ENCODE peak calls at places on chromosomes 11 and 22, in six cellular contexts. One of them, this sample, is unnamed.

GRCh38 chr22:35746946-35747703 is 29.5 kb downstream of the APOL5 start:
- DNase-seq in neuronal stem cell: no peak
- DNase-seq in A549: no peak
- DNase-seq in HCT116: no peak
- DNase-seq in H1: no peak
- DNase-seq in A673: no peak
- DNase-seq in this sample: no peak

GRCh38 chr11:61162092-61162935 is 1.1 kb upstream of the VPS37C start:
- DNase-seq in neuronal stem cell: no peak
- DNase-seq in A549: peak; percentile 20
- DNase-seq in HCT116: peak; percentile 82
- DNase-seq in H1: no peak
- DNase-seq in A673: peak; percentile 65
- DNase-seq in this sample: no peak

GRCh38 chr22:25393121-25393805 is 171.2 kb upstream of the GRK3 start:
- DNase-seq in neuronal stem cell: no peak
- DNase-seq in A549: no peak
- DNase-seq in HCT116: no peak
- DNase-seq in H1: peak; percentile 45
- DNase-seq in A673: no peak
- DNase-seq in this sample: no peak

GRCh38 chr22:48926663-48927062 is 901.0 kb downstream of the BRD1 start:
- DNase-seq in neuronal stem cell: no peak
- DNase-seq in A549: no peak
- DNase-seq in HCT116: no peak
- DNase-seq in H1: peak; percentile 31
- DNase-seq in A673: no peak
- DNase-seq in this sample: peak; percentile 41

GRCh38 chr11:36012410-36012809 is 68.5 kb downstream of the LDLRAD3 start:
- DNase-seq in neuronal stem cell: no peak
- DNase-seq in A549: no peak
- DNase-seq in HCT116: no peak
- DNase-seq in H1: no peak
- DNase-seq in A673: no peak
- DNase-seq in this sample: no peak

GRCh38 chr11:68354181-68354872 is 41.9 kb downstream of the LRP5 start:
- DNase-seq in neuronal stem cell: no peak
- DNase-seq in A549: peak; percentile 98
- DNase-seq in HCT116: peak; percentile 80
- DNase-seq in H1: no peak
- DNase-seq in A673: peak; percentile 45
- DNase-seq in this sample: no peak

GRCh38 chr22:22342697-22343602 is 98.4 kb downstream of the VPREB1 start:
- DNase-seq in neuronal stem cell: peak; percentile 57
- DNase-seq in A549: peak; percentile 43
- DNase-seq in HCT116: peak; percentile 77
- DNase-seq in H1: peak; percentile 96
- DNase-seq in A673: peak; percentile 45
- DNase-seq in this sample: peak; percentile 73

GRCh38 chr22:32413715-32414114 is 1.7 kb upstream of the RTCB start:
- DNase-seq in neuronal stem cell: no peak
- DNase-seq in A549: peak; percentile 10
- DNase-seq in HCT116: peak; percentile 27
- DNase-seq in H1: no peak
- DNase-seq in A673: no peak
- DNase-seq in this sample: no peak

GRCh38 chr11:12696911-12697581 is 22.8 kb downstream of the TEAD1 start:
- DNase-seq in neuronal stem cell: no peak
- DNase-seq in A549: no peak
- DNase-seq in HCT116: peak; percentile 57
- DNase-seq in H1: no peak
- DNase-seq in A673: no peak
- DNase-seq in this sample: no peak

GRCh38 chr11:80155412-80156017 is 714.7 kb upstream of the TENM4 start:
- DNase-seq in neuronal stem cell: peak; percentile 12
- DNase-seq in A549: peak; percentile 1
- DNase-seq in HCT116: no peak
- DNase-seq in H1: no peak
- DNase-seq in A673: peak; percentile 76
- DNase-seq in this sample: no peak

GRCh38 chr11:3972431-3972830 is 117.0 kb downstream of the STIM1 start:
- DNase-seq in neuronal stem cell: no peak
- DNase-seq in A549: no peak
- DNase-seq in HCT116: no peak
- DNase-seq in H1: no peak
- DNase-seq in A673: no peak
- DNase-seq in this sample: no peak

GRCh38 chr22:19607198-19608113 is 83.2 kb upstream of the CLDN5 start:
- DNase-seq in neuronal stem cell: no peak
- DNase-seq in A549: no peak
- DNase-seq in HCT116: no peak
- DNase-seq in H1: peak; percentile 55
- DNase-seq in A673: no peak
- DNase-seq in this sample: no peak

GRCh38 chr11:12502950-12503579 is 125.7 kb downstream of the PARVA start:
- DNase-seq in neuronal stem cell: no peak
- DNase-seq in A549: no peak
- DNase-seq in HCT116: no peak
- DNase-seq in H1: peak; percentile 30
- DNase-seq in A673: no peak
- DNase-seq in this sample: no peak

GRCh38 chr11:76742912-76743311 is 40.2 kb upstream of the TSKU start:
- DNase-seq in neuronal stem cell: no peak
- DNase-seq in A549: no peak
- DNase-seq in HCT116: no peak
- DNase-seq in H1: no peak
- DNase-seq in A673: no peak
- DNase-seq in this sample: no peak

GRCh38 chr11:64765841-64766682 is 6.3 kb upstream of the PYGM start:
- DNase-seq in neuronal stem cell: no peak
- DNase-seq in A549: no peak
- DNase-seq in HCT116: no peak
- DNase-seq in H1: no peak
- DNase-seq in A673: no peak
- DNase-seq in this sample: no peak

GRCh38 chr11:67347964-67348749 is 5.2 kb downstream of the POLD4 start:
- DNase-seq in neuronal stem cell: no peak
- DNase-seq in A549: no peak
- DNase-seq in HCT116: no peak
- DNase-seq in H1: no peak
- DNase-seq in A673: no peak
- DNase-seq in this sample: no peak

GRCh38 chr22:22037229-22037628 is 54.6 kb upstream of the TOP3B start:
- DNase-seq in neuronal stem cell: peak; percentile 15
- DNase-seq in A549: no peak
- DNase-seq in HCT116: no peak
- DNase-seq in H1: no peak
- DNase-seq in A673: no peak
- DNase-seq in this sample: no peak

GRCh38 chr11:69533296-69534165 is 52.1 kb downstream of the LINC01488 start:
- DNase-seq in neuronal stem cell: no peak
- DNase-seq in A549: no peak
- DNase-seq in HCT116: no peak
- DNase-seq in H1: no peak
- DNase-seq in A673: no peak
- DNase-seq in this sample: no peak

GRCh38 chr11:69531717-69532088 is 50.2 kb downstream of the LINC01488 start:
- DNase-seq in neuronal stem cell: no peak
- DNase-seq in A549: no peak
- DNase-seq in HCT116: no peak
- DNase-seq in H1: no peak
- DNase-seq in A673: no peak
- DNase-seq in this sample: no peak

GRCh38 chr11:69529001-69529400 is 47.5 kb downstream of the LINC01488 start:
- DNase-seq in neuronal stem cell: no peak
- DNase-seq in A549: no peak
- DNase-seq in HCT116: no peak
- DNase-seq in H1: no peak
- DNase-seq in A673: no peak
- DNase-seq in this sample: no peak

GRCh38 chr11:69531071-69531716 is 49.7 kb downstream of the LINC01488 start:
- DNase-seq in neuronal stem cell: no peak
- DNase-seq in A549: no peak
- DNase-seq in HCT116: no peak
- DNase-seq in H1: no peak
- DNase-seq in A673: no peak
- DNase-seq in this sample: no peak

DNA sequence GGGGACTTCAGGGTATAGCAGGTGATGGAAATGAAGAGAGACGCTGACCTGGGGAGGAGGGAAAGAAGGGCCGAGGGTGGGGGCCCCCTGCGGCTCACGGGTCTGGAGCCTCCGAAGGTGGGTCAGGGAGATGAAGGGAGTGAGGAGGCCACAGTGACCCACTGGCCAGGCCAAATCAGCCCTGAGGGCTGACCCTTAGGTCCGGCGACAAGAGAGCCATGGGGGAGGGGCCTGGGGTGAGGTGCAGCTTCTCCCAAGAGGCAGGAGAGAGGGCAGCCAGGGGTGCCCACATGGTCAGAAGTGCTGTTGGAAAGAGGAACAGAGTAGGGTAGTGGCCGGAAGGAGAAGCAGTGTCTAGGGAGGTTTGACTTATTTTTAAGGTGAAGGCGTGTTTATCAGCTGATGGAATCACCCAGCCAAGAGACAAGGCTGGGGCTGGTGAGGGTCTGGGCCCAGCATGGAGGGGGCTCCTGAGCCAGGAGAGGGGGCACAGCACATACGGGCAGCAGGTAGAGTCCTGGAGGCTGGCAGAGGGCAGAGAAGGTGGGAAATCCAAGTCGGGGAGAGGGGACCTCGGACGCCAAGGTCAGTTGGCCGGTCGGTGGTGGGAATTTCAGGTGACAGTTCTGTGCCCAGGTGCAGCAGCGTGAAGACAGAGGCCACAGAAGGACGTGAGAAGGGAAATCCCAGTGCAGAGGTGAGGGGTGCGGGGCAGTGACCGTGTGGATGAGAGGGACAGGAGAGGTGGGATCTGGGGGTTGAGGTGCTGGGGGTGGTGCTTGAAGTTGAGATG is 49.0 kb downstream of the LINC01488 start:
- DNase-seq in neuronal stem cell: no peak
- DNase-seq in A549: no peak
- DNase-seq in HCT116: no peak
- DNase-seq in H1: no peak
- DNase-seq in A673: no peak
- DNase-seq in this sample: no peak
- H3K4me1 ChIP-seq in neuronal stem cell: no peaks in the 10 kb centered on the region
- H3K4me1 ChIP-seq in A549: no peaks in the 10 kb centered on the region
- H3K4me1 ChIP-seq in HCT116: peaks cover 8% of the 10 kb centered on the region
- H3K4me1 ChIP-seq in H1: peaks cover 2% of the 10 kb centered on the region
- H3K4me1 ChIP-seq in A673: no peaks in the 10 kb centered on the region
- H3K4me1 ChIP-seq in this sample: no peaks in the 10 kb centered on the region

GRCh38 chr11:2655834-2656622 is 43.8 kb downstream of the KCNQ1OT1 start:
- DNase-seq in neuronal stem cell: no peak
- DNase-seq in A549: no peak
- DNase-seq in HCT116: no peak
- DNase-seq in H1: no peak
- DNase-seq in A673: no peak
- DNase-seq in this sample: no peak

GRCh38 chr11:2660357-2660939 is 39.3 kb downstream of the KCNQ1OT1 start:
- DNase-seq in neuronal stem cell: no peak
- DNase-seq in A549: no peak
- DNase-seq in HCT116: no peak
- DNase-seq in H1: no peak
- DNase-seq in A673: no peak
- DNase-seq in this sample: no peak

GRCh38 chr11:2656859-2657258 is 42.9 kb downstream of the KCNQ1OT1 start:
- DNase-seq in neuronal stem cell: no peak
- DNase-seq in A549: no peak
- DNase-seq in HCT116: no peak
- DNase-seq in H1: no peak
- DNase-seq in A673: no peak
- DNase-seq in this sample: no peak

GRCh38 chr11:2655320-2655719 is 44.5 kb downstream of the KCNQ1OT1 start:
- DNase-seq in neuronal stem cell: no peak
- DNase-seq in A549: no peak
- DNase-seq in HCT116: no peak
- DNase-seq in H1: no peak
- DNase-seq in A673: no peak
- DNase-seq in this sample: no peak

DNA sequence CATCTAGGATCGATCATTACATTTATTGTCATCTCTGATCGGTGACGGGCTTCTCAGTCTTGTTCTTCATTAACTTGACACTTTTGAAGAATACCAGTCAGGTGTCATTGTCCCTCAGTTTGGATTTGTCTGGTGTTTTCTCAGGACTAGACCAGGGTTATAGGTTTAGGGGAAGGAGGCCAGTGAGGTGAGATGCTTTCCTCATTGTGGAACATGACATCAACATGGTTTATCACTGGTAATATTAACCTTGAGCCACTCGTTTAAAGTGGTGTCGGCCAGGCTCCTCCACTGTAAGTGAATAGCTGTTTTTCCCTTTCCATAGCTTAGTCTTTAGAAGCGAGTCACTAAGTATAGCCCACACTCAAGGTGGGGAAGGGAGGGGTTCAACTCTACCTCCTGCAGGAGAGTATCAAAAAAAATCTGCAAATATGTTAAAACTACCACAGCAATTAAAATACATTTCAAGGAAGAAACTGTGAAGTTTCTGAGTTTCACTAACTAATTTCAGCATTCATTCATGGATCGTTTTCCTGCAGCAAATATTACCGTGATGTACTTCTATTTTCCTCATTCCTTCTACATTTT is 42.0 kb downstream of the KCNQ1OT1 start:
- DNase-seq in neuronal stem cell: no peak
- DNase-seq in A549: no peak
- DNase-seq in HCT116: no peak
- DNase-seq in H1: no peak
- DNase-seq in A673: no peak
- DNase-seq in this sample: no peak
- H3K4me3 ChIP-seq in neuronal stem cell: no peak overlapping the region
- H3K4me3 ChIP-seq in A549: no peak overlapping the region
- H3K4me3 ChIP-seq in HCT116: no peak overlapping the region
- H3K4me3 ChIP-seq in H1: no peak overlapping the region
- H3K4me3 ChIP-seq in A673: no peak overlapping the region
- H3K4me3 ChIP-seq in this sample: no peak overlapping the region

GRCh38 chr11:59756845-59757244 is 1.7 kb downstream of the STX3 start:
- DNase-seq in neuronal stem cell: no peak
- DNase-seq in A549: peak; percentile 36
- DNase-seq in HCT116: peak; percentile 26
- DNase-seq in H1: no peak
- DNase-seq in A673: no peak
- DNase-seq in this sample: no peak
- H3K27ac ChIP-seq in neuronal stem cell: no peak overlapping the region
- H3K27ac ChIP-seq in A549: peak overlapping the region; percentile 86
- H3K27ac ChIP-seq in HCT116: peak overlapping the region; percentile 84
- H3K27ac ChIP-seq in H1: no peak overlapping the region
- H3K27ac ChIP-seq in A673: no peak overlapping the region
- H3K27ac ChIP-seq in this sample: no peak overlapping the region

DNA sequence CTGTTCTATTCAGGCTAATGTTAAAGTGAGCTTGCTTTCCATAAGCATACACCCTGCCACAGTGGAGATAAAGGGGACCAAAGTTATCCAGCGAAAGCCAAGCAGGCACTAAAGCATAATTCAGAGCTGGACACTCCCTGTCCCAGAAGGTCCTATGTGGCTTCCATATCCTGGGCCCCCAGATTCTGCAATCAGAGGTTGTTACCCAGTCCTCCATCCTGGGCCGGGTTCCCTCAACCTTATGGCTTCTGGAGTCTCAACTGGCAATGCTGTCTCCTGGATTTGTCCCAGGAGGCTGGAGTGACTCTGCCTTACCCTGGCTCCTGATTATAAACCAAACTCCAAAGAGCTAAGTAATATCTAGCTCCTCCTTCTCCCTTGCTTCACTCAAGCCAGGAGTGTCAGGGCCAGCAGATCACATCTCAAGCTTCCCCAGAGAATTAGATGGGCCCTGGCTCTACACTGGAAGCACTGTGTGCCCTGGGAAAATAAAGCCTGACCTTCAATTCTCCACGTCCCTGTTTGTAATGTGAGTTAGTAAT is 14.0 kb upstream of the SMIM35 start:
- DNase-seq in neuronal stem cell: no peak
- DNase-seq in A549: no peak
- DNase-seq in HCT116: no peak
- DNase-seq in H1: no peak
- DNase-seq in A673: no peak
- DNase-seq in this sample: no peak
- H3K4me1 ChIP-seq in neuronal stem cell: no peaks in the 10 kb centered on the region
- H3K4me1 ChIP-seq in A549: no peaks in the 10 kb centered on the region
- H3K4me1 ChIP-seq in HCT116: no peaks in the 10 kb centered on the region
- H3K4me1 ChIP-seq in H1: peaks cover 13% of the 10 kb centered on the region
- H3K4me1 ChIP-seq in A673: no peaks in the 10 kb centered on the region
- H3K4me1 ChIP-seq in this sample: no peaks in the 10 kb centered on the region

This sample was measured in CD8-positive, alpha-beta T cell.